ENCODE peak calls at places on chromosome 21, in ten cellular contexts. N is tibial nerve, E is cardiac muscle cell, H is H9, B is HFFc6, M is ovary, Y is fibroblast of lung, C is AG04450, P is adrenal gland, X is tibial artery. Z is an unnamed sample.

GRCh38 chr21:34812510-34813265 is 143.9 kb downstream of the CLIC6 start:
- DNase-seq in N (no peak), E (peak; percentile 58), H (no peak), B (peak; percentile 96), M (no peak), Y (peak; percentile 94), C (peak; percentile 95), P (no peak), X (no peak), Z (no peak)

GRCh38 chr21:29182674-29183073 is 52.2 kb downstream of the MAP3K7CL start:
- DNase-seq in N (no peak), E (no peak), H (no peak), B (no peak), M (no peak), Y (no peak), C (no peak), P (no peak), X (no peak), Z (no peak)

GRCh38 chr21:30209571-30209970 is 6.3 kb downstream of the CLDN8 start:
- DNase-seq in N (no peak), E (peak; percentile 27), H (peak; percentile 38), B (no peak), M (no peak), Y (no peak), C (no peak), P (no peak), X (no peak), Z (no peak)

GRCh38 chr21:37164742-37165141 is 91.7 kb downstream of the TTC3 start:
- DNase-seq in N (no peak), E (peak; percentile 55), H (no peak), B (no peak), M (no peak), Y (peak; percentile 62), C (no peak), P (no peak), X (no peak), Z (no peak)

GRCh38 chr21:29237110-29238051 is 61.3 kb upstream of the BACH1 start:
- DNase-seq in N (no peak), E (peak; percentile 75), H (no peak), B (no peak), M (no peak), Y (no peak), C (no peak), P (no peak), X (peak; percentile 46), Z (no peak)

GRCh38 chr21:38903578-38904193 is 98.0 kb downstream of the ETS2 start:
- DNase-seq in N (no peak), E (no peak), H (no peak), B (no peak), M (no peak), Y (no peak), C (no peak), P (no peak), X (no peak), Z (no peak)

GRCh38 chr21:35658242-35658641 is 402.1 kb downstream of the SETD4 start:
- DNase-seq in N (no peak), E (peak; percentile 76), H (no peak), B (peak; percentile 87), M (no peak), Y (peak; percentile 93), C (peak; percentile 69), P (no peak), X (no peak), Z (no peak)

GRCh38 chr21:37087188-37087587 is 14.1 kb downstream of the TTC3 start:
- DNase-seq in N (peak; percentile 42), E (peak; percentile 76), H (no peak), B (peak; percentile 54), M (no peak), Y (peak; percentile 81), C (no peak), P (no peak), X (no peak), Z (no peak)

GRCh38 chr21:37574751-37575150 is 208.2 kb downstream of the DYRK1A start:
- DNase-seq in N (no peak), E (no peak), H (no peak), B (no peak), M (no peak), Y (no peak), C (no peak), P (no peak), X (no peak), Z (no peak)

GRCh38 chr21:46604329-46604974 is 430 bp downstream of the S100B start:
- DNase-seq in N (no peak), E (no peak), H (no peak), B (no peak), M (no peak), Y (no peak), C (no peak), P (no peak), X (no peak), Z (no peak)

GRCh38 chr21:42378418-42378817 is 12.1 kb upstream of the TFF1 start:
- DNase-seq in N (no peak), E (no peak), H (no peak), B (no peak), M (no peak), Y (no peak), C (no peak), P (no peak), X (no peak), Z (no peak)

GRCh38 chr21:42381347-42381984 is 14.4 kb downstream of the TMPRSS3 start:
- DNase-seq in N (no peak), E (peak; percentile 50), H (peak; percentile 76), B (no peak), M (no peak), Y (peak; percentile 43), C (no peak), P (no peak), X (no peak), Z (no peak)

GRCh38 chr21:42377211-42377950 is 11.0 kb upstream of the TFF1 start:
- DNase-seq in N (no peak), E (no peak), H (no peak), B (no peak), M (no peak), Y (no peak), C (no peak), P (no peak), X (no peak), Z (no peak)

GRCh38 chr21:42377951-42378340 is 11.6 kb upstream of the TFF1 start:
- DNase-seq in N (no peak), E (no peak), H (no peak), B (no peak), M (no peak), Y (no peak), C (no peak), P (no peak), X (no peak), Z (no peak)

GRCh38 chr21:42379425-42380215 is 13.3 kb upstream of the TFF1 start:
- DNase-seq in N (no peak), E (no peak), H (no peak), B (no peak), M (no peak), Y (no peak), C (no peak), P (no peak), X (no peak), Z (no peak)
- TF ChIP-seq CTCF in N (no peak), E (no peak), H (no peak), B (no peak), M (no peak), Y (no peak), C (no peak), P (no peak), X (no peak), Z (no peak)

DNA sequence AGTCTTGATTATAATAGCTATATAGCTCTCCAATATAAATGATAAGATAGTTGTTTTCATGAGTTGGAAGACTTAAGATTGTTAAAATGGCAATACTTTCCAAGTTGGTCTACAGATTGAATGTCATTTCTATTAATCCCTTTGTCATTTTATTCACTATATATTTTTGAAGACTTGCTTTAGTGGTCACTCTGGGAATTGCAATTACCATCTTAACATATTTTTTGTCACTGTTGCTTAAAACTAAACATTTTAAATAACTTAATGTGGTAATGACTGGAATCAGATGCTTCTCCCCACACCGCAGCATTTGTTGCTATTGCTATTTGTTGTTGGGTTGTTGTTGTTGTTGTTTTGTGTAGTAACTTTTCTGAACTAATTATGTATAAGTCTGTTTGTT is 1592.9 kb downstream of the MRPL39 start:
- DNase-seq in N (no peak), E (no peak), H (no peak), B (no peak), M (no peak), Y (no peak), C (no peak), P (no peak), X (no peak), Z (no peak)
- TF ChIP-seq CTCF in N (no peak), E (peak; percentile 3), H (no peak), B (peak; percentile 64), M (no peak), Y (no peak), C (peak; percentile 30), P (no peak), X (no peak), Z (peak; percentile 44)

GRCh38 chr21:20083336-20083735 is 914.9 kb upstream of the NCAM2 start:
- DNase-seq in N (no peak), E (no peak), H (no peak), B (no peak), M (no peak), Y (no peak), C (no peak), P (no peak), X (no peak), Z (no peak)
- TF ChIP-seq CTCF in N (no peak), E (no peak), H (no peak), B (no peak), M (no peak), Y (no peak), C (no peak), P (no peak), X (no peak), Z (no peak)

DNA sequence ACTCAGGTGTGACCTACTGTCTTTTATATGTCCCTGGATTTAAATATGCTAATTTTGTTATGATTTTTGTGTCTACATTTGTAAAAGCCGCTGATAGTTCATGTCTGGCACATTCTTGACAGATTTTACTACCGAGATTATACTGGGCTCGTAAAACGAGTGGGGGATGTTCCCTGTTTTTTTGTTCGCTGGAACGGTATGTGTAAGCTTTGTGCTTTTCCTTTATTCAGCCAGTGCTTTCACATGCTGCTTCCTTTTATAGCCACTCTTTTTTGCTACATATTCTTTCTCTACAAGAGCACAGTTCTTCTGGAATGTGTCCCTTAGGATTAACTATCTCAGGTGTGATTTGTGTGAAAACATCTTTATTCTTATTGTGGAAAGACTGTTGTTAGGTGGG is 46.6 kb downstream of the ADARB1 start:
- DNase-seq in N (no peak), E (no peak), H (no peak), B (no peak), M (no peak), Y (no peak), C (no peak), P (no peak), X (no peak), Z (no peak)
- TF ChIP-seq CTCF in N (no peak), E (no peak), H (no peak), B (no peak), M (no peak), Y (no peak), C (no peak), P (no peak), X (no peak), Z (no peak)

Z was measured in heart left ventricle.